ENCODE peak calls at places on chromosome 13, in ten cellular contexts. C is body of pancreas; I is NCI-H146; Z is transverse colon; G is Daoy; F is GM10248; R is NCI-H2081; V is right cardiac atrium; Y is uterus; X is stimulated activated CD8-positive, alpha-beta memory T cell treated with anti-CD3 and anti-CD28 coated beads, Interleukin-7, amount 100 ng/mL, for 48 hours. S is an unnamed sample.

GRCh38 chr13:32734511-32734910 is 148.3 kb downstream of the PDS5B start:
- DNase-seq in I (no peak), C (peak; percentile 29), V (no peak), Y (no peak), X (no peak), G (peak; percentile 67), F (no peak), R (no peak), Z (no peak), S (no peak)

GRCh38 chr13:99218545-99218944 is 17.9 kb downstream of the UBAC2 start:
- DNase-seq in Z (no peak), X (no peak), F (no peak), G (no peak), Y (no peak), I (peak; percentile 31), R (no peak), V (peak; percentile 86), C (peak; percentile 72), S (peak; percentile 67)

GRCh38 chr13:23991119-23991518 is 93.8 kb upstream of the C1QTNF9B start:
- DNase-seq in Z (no peak), C (no peak), Y (no peak), V (no peak), I (no peak), R (no peak), F (no peak), X (no peak), G (no peak), S (no peak)

GRCh38 chr13:114200673-114201005 is 21.6 kb downstream of the CFAP97D2 start:
- DNase-seq in R (no peak), Z (no peak), G (no peak), F (no peak), X (no peak), Y (no peak), C (no peak), V (no peak), I (no peak), S (no peak)

GRCh38 chr13:94233401-94233800 is 246.1 kb downstream of the DCT start:
- DNase-seq in C (no peak), I (no peak), G (peak; percentile 85), V (no peak), F (no peak), Y (peak; percentile 24), R (no peak), X (no peak), Z (no peak), S (no peak)

GRCh38 chr13:49840266-49840665 is 47.8 kb upstream of the KPNA3 start:
- DNase-seq in F (no peak), Y (no peak), C (no peak), R (no peak), Z (no peak), X (no peak), I (no peak), V (no peak), G (no peak), S (no peak)

GRCh38 chr13:113364371-113364932 is 522 bp upstream of the GRTP1 start:
- DNase-seq in V (peak; percentile 69), X (no peak), C (no peak), G (no peak), Y (peak; percentile 59), Z (peak; percentile 17), I (no peak), F (peak; percentile 52), R (no peak), S (peak; percentile 45)

GRCh38 chr13:40648040-40648439 is 18.4 kb downstream of the FOXO1 start:
- DNase-seq in Z (no peak), F (no peak), X (no peak), I (no peak), C (no peak), V (no peak), Y (no peak), G (no peak), R (no peak), S (no peak)

GRCh38 chr13:40652588-40652940 is 13.9 kb downstream of the FOXO1 start:
- DNase-seq in C (no peak), F (no peak), V (no peak), I (no peak), X (no peak), R (no peak), G (no peak), Z (no peak), Y (no peak), S (no peak)

GRCh38 chr13:63481334-63481733 is 2065.7 kb upstream of the PCDH20 start:
- DNase-seq in G (no peak), C (no peak), Z (no peak), Y (no peak), I (no peak), V (no peak), R (no peak), X (no peak), F (no peak), S (no peak)

GRCh38 chr13:25213716-25214115 is 41.6 kb upstream of the AMER2 start:
- DNase-seq in Z (no peak), G (no peak), R (no peak), V (no peak), Y (no peak), C (no peak), X (no peak), F (no peak), I (no peak), S (no peak)

GRCh38 chr13:107650081-107650701 is 565.1 kb downstream of the LIG4 start:
- DNase-seq in X (no peak), C (peak; percentile 40), G (peak; percentile 58), Z (peak; percentile 13), Y (peak; percentile 16), F (peak; percentile 26), I (peak; percentile 35), R (peak; percentile 50), V (peak; percentile 78), S (peak; percentile 55)

GRCh38 chr13:113616281-113616906 is 31.8 kb downstream of the TFDP1 start:
- DNase-seq in G (no peak), Y (no peak), Z (no peak), F (no peak), X (no peak), C (no peak), I (no peak), V (peak; percentile 28), R (no peak), S (no peak)

GRCh38 chr13:46179576-46180368 is 2.2 kb downstream of the LCP1 start:
- DNase-seq in I (no peak), Y (no peak), G (no peak), Z (peak; percentile 70), X (no peak), F (no peak), R (no peak), C (no peak), V (peak; percentile 75), S (peak; percentile 60)

GRCh38 chr13:83666126-83666525 is 216.1 kb downstream of the SLITRK1 start:
- DNase-seq in R (no peak), X (no peak), I (no peak), Y (no peak), Z (no peak), V (no peak), C (no peak), G (no peak), F (no peak), S (no peak)

GRCh38 chr13:96091164-96091931 is 1.4 kb downstream of the HS6ST3 start:
- DNase-seq in F (peak; percentile 20), X (no peak), C (peak; percentile 41), I (peak; percentile 38), Y (peak; percentile 43), Z (no peak), G (peak; percentile 37), R (no peak), V (peak; percentile 60), S (peak; percentile 13)

GRCh38 chr13:43273362-43273761 is 250.0 kb downstream of the DNAJC15 start:
- DNase-seq in R (no peak), Y (no peak), V (no peak), G (peak; percentile 52), X (no peak), C (no peak), Z (no peak), I (no peak), F (no peak), S (no peak)

GRCh38 chr13:33262069-33262487 is 23.5 kb downstream of the STARD13 start:
- DNase-seq in X (no peak), C (no peak), R (no peak), Z (peak; percentile 39), F (no peak), G (peak; percentile 72), V (no peak), Y (peak; percentile 32), I (peak; percentile 55), S (no peak)

GRCh38 chr13:98427331-98427995 is 149.4 kb downstream of the STK24 start:
- DNase-seq in G (no peak), V (no peak), Z (no peak), C (no peak), X (no peak), R (no peak), F (no peak), Y (no peak), I (no peak), S (no peak)

GRCh38 chr13:111187879-111188643 is 73.0 kb downstream of the ARHGEF7 start:
- DNase-seq in F (no peak), Z (no peak), X (no peak), G (no peak), C (no peak), R (no peak), I (no peak), V (no peak), Y (no peak), S (no peak)

GRCh38 chr13:45534604-45535003 is 69.9 kb downstream of the COG3 start:
- DNase-seq in R (no peak), Z (no peak), I (no peak), Y (no peak), C (no peak), X (no peak), V (no peak), G (no peak), F (no peak), S (no peak)

GRCh38 chr13:20174656-20175405 is 14.0 kb upstream of the GJA3 start:
- DNase-seq in Y (peak; percentile 61), C (peak; percentile 65), V (peak; percentile 79), R (no peak), Z (peak; percentile 85), X (peak; percentile 58), I (no peak), F (peak; percentile 71), G (peak; percentile 94), S (peak; percentile 74)

GRCh38 chr13:109163052-109163413 is 533.6 kb downstream of the MYO16 start:
- DNase-seq in Z (no peak), V (no peak), G (no peak), C (no peak), I (no peak), R (no peak), X (no peak), F (no peak), Y (no peak), S (no peak)

GRCh38 chr13:49238621-49239020 is 9.1 kb upstream of the CDADC1 start:
- DNase-seq in F (no peak), Y (no peak), G (no peak), I (no peak), X (no peak), V (no peak), C (no peak), R (no peak), Z (no peak), S (no peak)

GRCh38 chr13:31000889-31001288 is 68.4 kb downstream of the TEX26 start:
- DNase-seq in V (no peak), F (no peak), X (no peak), C (no peak), Y (no peak), I (no peak), Z (no peak), G (no peak), R (no peak), S (no peak)

GRCh38 chr13:97141564-97142005 is 80.5 kb upstream of the MBNL2 start:
- DNase-seq in I (peak; percentile 50), X (no peak), R (no peak), Z (peak; percentile 88), V (no peak), G (peak; percentile 83), Y (peak; percentile 30), F (no peak), C (peak; percentile 72), S (no peak)

GRCh38 chr13:110187501-110188161 is 119.3 kb downstream of the COL4A1 start:
- DNase-seq in C (peak; percentile 72), R (no peak), F (no peak), V (peak; percentile 66), I (no peak), Z (no peak), G (peak; percentile 42), X (no peak), Y (no peak), S (no peak)

GRCh38 chr13:30576528-30576927 is 41.2 kb upstream of the USPL1 start:
- DNase-seq in G (peak; percentile 29), Z (peak; percentile 11), R (no peak), I (no peak), V (no peak), C (peak; percentile 19), F (no peak), Y (no peak), X (no peak), S (no peak)